ENCODE peak calls at places on chromosomes 3 and 15, in four cellular contexts. One of them, this sample, is unnamed.

GRCh38 chr15:88894348-88894818 is 961 bp downstream of the HAPLN3 start:
- DNase-seq in H1: peak; percentile 95
- DNase-seq in H9: peak; percentile 89
- DNase-seq in IMR-90: no peak
- DNase-seq in this sample: no peak

GRCh38 chr3:73669268-73669667 is 44.5 kb upstream of the PDZRN3 start:
- DNase-seq in H1: no peak
- DNase-seq in H9: no peak
- DNase-seq in IMR-90: peak; percentile 81
- DNase-seq in this sample: no peak

GRCh38 chr15:67114846-67115521 is 49.6 kb downstream of the SMAD3 start:
- DNase-seq in H1: no peak
- DNase-seq in IMR-90: peak; percentile 56
- DNase-seq in H9: no peak
- DNase-seq in this sample: no peak

GRCh38 chr3:58801541-58801940 is 135.0 kb upstream of the FAM3D start:
- DNase-seq in IMR-90: no peak
- DNase-seq in H9: no peak
- DNase-seq in H1: no peak
- DNase-seq in this sample: no peak

GRCh38 chr15:80152896-80153876 is at the start of gene FAH:
- DNase-seq in IMR-90: peak; percentile 53
- DNase-seq in H9: peak; percentile 51
- DNase-seq in H1: peak; percentile 62
- DNase-seq in this sample: no peak

GRCh38 chr3:90062018-90062417 is 954.6 kb downstream of the EPHA3 start:
- DNase-seq in H1: no peak
- DNase-seq in H9: no peak
- DNase-seq in IMR-90: peak; percentile 2
- DNase-seq in this sample: no peak

GRCh38 chr15:78937132-78937739 is 7.6 kb downstream of the CTSH start:
- DNase-seq in H9: no peak
- DNase-seq in IMR-90: no peak
- DNase-seq in H1: no peak
- DNase-seq in this sample: no peak

GRCh38 chr15:84947947-84948830 is 33.5 kb upstream of the PDE8A start:
- DNase-seq in H9: no peak
- DNase-seq in H1: no peak
- DNase-seq in IMR-90: peak; percentile 96
- DNase-seq in this sample: no peak

GRCh38 chr3:149095487-149095886 is 9.2 kb upstream of the HLTF start:
- DNase-seq in IMR-90: no peak
- DNase-seq in H1: no peak
- DNase-seq in H9: no peak
- DNase-seq in this sample: no peak

GRCh38 chr15:62958528-62958927 is 84.0 kb upstream of the TPM1 start:
- DNase-seq in H1: no peak
- DNase-seq in H9: no peak
- DNase-seq in IMR-90: no peak
- DNase-seq in this sample: no peak

GRCh38 chr15:57640935-57641682 is 49.4 kb downstream of the MYZAP start:
- DNase-seq in IMR-90: peak; percentile 12
- DNase-seq in H1: no peak
- DNase-seq in H9: no peak
- DNase-seq in this sample: peak; percentile 15

GRCh38 chr3:108127301-108127988 is 36.6 kb upstream of the CD47 start:
- DNase-seq in H1: no peak
- DNase-seq in H9: no peak
- DNase-seq in IMR-90: no peak
- DNase-seq in this sample: no peak

GRCh38 chr15:78415284-78415683 is 22.7 kb upstream of the IREB2 start:
- DNase-seq in IMR-90: no peak
- DNase-seq in H9: no peak
- DNase-seq in H1: no peak
- DNase-seq in this sample: no peak

GRCh38 chr3:25563601-25564000 is 101.1 kb downstream of the TOP2B start:
- DNase-seq in H1: no peak
- DNase-seq in H9: no peak
- DNase-seq in IMR-90: peak; percentile 41
- DNase-seq in this sample: no peak

GRCh38 chr3:172334743-172335142 is 113.5 kb downstream of the GHSR start:
- DNase-seq in H1: no peak
- DNase-seq in IMR-90: no peak
- DNase-seq in H9: no peak
- DNase-seq in this sample: no peak

GRCh38 chr3:31721709-31722108 is 189.0 kb downstream of the STT3B start:
- DNase-seq in H1: no peak
- DNase-seq in IMR-90: peak; percentile 83
- DNase-seq in H9: no peak
- DNase-seq in this sample: no peak

GRCh38 chr15:92077353-92078080 is 224.0 kb downstream of the SLCO3A1 start:
- DNase-seq in H9: peak; percentile 86
- DNase-seq in IMR-90: peak; percentile 63
- DNase-seq in H1: peak; percentile 80
- DNase-seq in this sample: peak; percentile 57

GRCh38 chr3:126961191-126961790 is 21.6 kb upstream of the PLXNA1 start:
- DNase-seq in IMR-90: peak; percentile 61
- DNase-seq in H1: no peak
- DNase-seq in H9: no peak
- DNase-seq in this sample: no peak

DNA sequence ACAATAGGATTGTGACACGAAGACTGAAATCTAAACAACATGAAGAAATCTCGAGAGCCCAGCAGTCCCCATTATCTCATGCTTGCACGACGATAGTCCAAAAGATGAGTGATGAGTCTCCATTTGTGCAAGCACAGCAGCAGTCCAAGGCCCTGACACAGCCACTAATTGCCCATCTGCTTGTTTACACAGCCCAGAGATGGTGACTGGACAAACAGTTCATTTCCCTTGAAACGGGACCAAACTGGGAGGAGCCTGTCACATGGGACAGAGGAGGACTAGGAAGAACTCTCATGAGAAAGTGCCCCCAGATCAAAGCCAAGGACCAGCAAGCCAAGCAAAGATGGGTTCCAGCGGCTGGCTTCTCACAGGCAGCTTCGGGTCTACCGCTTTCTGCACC is 121.0 kb downstream of the GREM1 start:
- DNase-seq in H1: no peak
- DNase-seq in IMR-90: peak; percentile 97
- DNase-seq in H9: no peak
- DNase-seq in this sample: no peak
- H4K91ac ChIP-seq in H1: no peak overlapping the region
- H4K91ac ChIP-seq in IMR-90: peak overlapping the region; percentile 99
- H4K91ac ChIP-seq in H9: no peak overlapping the region
- H4K91ac ChIP-seq in this sample: no peak overlapping the region

DNA sequence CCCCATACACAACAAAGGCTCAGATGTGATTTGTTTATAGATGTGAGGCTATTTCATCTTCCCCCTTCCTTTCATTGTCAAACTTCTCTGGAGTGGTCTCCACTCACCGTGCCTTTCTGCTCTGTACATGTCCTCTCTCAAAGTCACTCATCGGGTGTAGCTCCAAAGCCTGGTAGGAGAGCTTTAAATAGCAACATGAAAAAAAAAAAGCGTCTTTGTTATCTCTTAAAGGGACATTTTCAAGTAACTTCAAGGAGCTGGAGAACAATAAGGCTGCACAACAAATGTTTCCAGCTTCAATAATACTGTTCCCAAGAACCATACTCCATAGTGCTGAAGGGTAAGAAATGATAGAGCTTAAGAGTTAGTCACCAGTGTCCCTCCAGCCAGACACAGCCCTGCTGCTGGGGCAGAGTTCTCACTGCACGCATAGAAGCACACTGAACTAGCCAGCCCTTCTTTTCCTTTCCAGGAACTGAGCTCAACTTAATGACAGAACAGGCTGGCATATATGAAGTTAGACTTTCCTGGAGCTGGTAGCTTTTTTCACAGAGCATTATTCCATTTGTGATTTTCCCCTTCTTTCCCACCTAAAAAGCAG is 8.1 kb downstream of the FBXO40 start:
- DNase-seq in H9: no peak
- DNase-seq in IMR-90: no peak
- DNase-seq in H1: no peak
- DNase-seq in this sample: no peak
- H2AFZ ChIP-seq in H9: no peak overlapping the region
- H2AFZ ChIP-seq in IMR-90: no peak overlapping the region
- H2AFZ ChIP-seq in H1: peak overlapping the region; percentile 60
- H2AFZ ChIP-seq in this sample: peak overlapping the region; percentile 65

DNA sequence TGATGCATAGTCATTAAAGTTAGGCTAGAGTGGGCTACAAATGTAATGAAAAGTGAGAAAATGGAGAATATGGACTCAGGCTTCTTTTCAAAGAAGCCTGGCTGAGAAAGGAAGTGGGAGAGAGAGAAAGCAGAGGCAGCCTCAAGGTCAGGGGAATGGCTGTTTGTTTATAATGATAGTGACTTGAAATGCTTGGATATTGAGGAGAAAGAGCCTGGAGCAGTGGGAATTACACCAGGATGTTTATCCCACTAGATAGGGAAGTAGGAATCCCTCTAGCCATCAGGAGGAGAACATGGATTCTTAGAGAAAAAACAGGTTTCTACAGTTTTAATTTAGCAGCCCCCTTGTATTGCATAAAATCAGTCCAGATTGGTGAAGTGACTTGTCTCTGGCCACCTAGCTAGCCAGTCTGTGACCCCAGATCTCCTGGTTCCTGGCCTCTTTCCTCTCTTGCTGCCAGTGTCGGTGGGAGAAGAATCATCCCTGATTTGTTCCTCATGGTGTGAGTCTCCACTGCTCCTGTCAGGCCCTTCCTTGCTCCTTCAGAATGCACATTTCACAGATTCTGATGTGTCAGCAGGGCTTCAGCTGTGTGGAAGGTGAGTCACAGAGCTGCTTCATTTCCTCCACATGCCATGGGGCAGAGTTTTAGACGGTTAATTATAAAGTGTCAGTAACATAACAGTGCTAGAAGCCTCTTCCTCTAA is 32.9 kb downstream of the SEMA6D start:
- DNase-seq in IMR-90: peak; percentile 91
- DNase-seq in H1: no peak
- DNase-seq in H9: no peak
- DNase-seq in this sample: no peak
- H3K18ac ChIP-seq in IMR-90: no peak overlapping the region
- H3K18ac ChIP-seq in H1: no peak overlapping the region
- H3K18ac ChIP-seq in H9: no peak overlapping the region
- H3K18ac ChIP-seq in this sample: peak overlapping the region; percentile 25

GRCh38 chr15:74584779-74585178 is 30.9 kb upstream of the CLK3 start:
- DNase-seq in IMR-90: no peak
- DNase-seq in H1: no peak
- DNase-seq in H9: no peak
- DNase-seq in this sample: no peak
- H4K91ac ChIP-seq in IMR-90: no peak overlapping the region
- H4K91ac ChIP-seq in H1: no peak overlapping the region
- H4K91ac ChIP-seq in H9: no peak overlapping the region
- H4K91ac ChIP-seq in this sample: no peak overlapping the region

GRCh38 chr3:152379415-152380042 is 110.8 kb downstream of the MBNL1 start:
- DNase-seq in IMR-90: peak; percentile 62
- DNase-seq in H1: no peak
- DNase-seq in H9: no peak
- DNase-seq in this sample: no peak

GRCh38 chr3:152383136-152383606 is 114.4 kb downstream of the MBNL1 start:
- DNase-seq in H9: no peak
- DNase-seq in H1: no peak
- DNase-seq in IMR-90: no peak
- DNase-seq in this sample: no peak

GRCh38 chr3:152382312-152383135 is 113.8 kb downstream of the MBNL1 start:
- DNase-seq in IMR-90: no peak
- DNase-seq in H1: no peak
- DNase-seq in H9: no peak
- DNase-seq in this sample: no peak

GRCh38 chr3:152380048-152380447 is 111.3 kb downstream of the MBNL1 start:
- DNase-seq in H9: no peak
- DNase-seq in IMR-90: no peak
- DNase-seq in H1: no peak
- DNase-seq in this sample: no peak

GRCh38 chr3:152381881-152382295 is 113.2 kb downstream of the MBNL1 start:
- DNase-seq in IMR-90: no peak
- DNase-seq in H9: no peak
- DNase-seq in H1: no peak
- DNase-seq in this sample: no peak
- H2AFZ ChIP-seq in IMR-90: no peak overlapping the region
- H2AFZ ChIP-seq in H9: no peak overlapping the region
- H2AFZ ChIP-seq in H1: no peak overlapping the region
- H2AFZ ChIP-seq in this sample: no peak overlapping the region

GRCh38 chr15:101723161-101723873 is 956 bp downstream of the TARS3 start:
- DNase-seq in IMR-90: peak; percentile 26
- DNase-seq in H9: no peak
- DNase-seq in H1: no peak
- DNase-seq in this sample: no peak
- H3K18ac ChIP-seq in IMR-90: peak overlapping the region; percentile 19
- H3K18ac ChIP-seq in H9: no peak overlapping the region
- H3K18ac ChIP-seq in H1: no peak overlapping the region
- H3K18ac ChIP-seq in this sample: no peak overlapping the region

DNA sequence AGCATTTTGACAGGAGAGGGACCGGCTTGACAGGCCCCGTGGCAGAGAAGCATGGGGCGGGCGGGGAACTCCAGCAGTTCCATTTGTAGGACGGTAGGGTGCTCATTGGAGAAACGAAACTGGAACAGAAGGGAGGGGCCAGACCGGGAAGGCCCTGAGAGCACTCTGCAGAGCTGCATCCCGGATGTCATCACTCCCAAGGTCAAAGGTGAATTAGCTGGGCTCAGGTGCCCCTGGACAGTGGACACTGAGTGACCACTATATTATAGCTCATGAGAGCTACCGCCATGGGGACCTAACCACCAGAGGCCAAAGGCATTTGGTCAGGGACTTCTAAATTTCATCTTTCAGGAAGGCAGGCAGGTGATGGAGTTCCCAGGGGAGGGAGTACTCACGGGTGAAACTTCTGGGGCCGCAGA is 7.3 kb downstream of the CSRNP1 start:
- DNase-seq in H1: no peak
- DNase-seq in IMR-90: no peak
- DNase-seq in H9: peak; percentile 29
- DNase-seq in this sample: no peak
- H4K91ac ChIP-seq in H1: no peak overlapping the region
- H4K91ac ChIP-seq in IMR-90: peak overlapping the region; percentile 27
- H4K91ac ChIP-seq in H9: no peak overlapping the region
- H4K91ac ChIP-seq in this sample: no peak overlapping the region

GRCh38 chr3:134437211-134437752 is 48.5 kb downstream of the ANAPC13 start:
- DNase-seq in IMR-90: no peak
- DNase-seq in H9: no peak
- DNase-seq in H1: no peak
- DNase-seq in this sample: no peak
- H2AFZ ChIP-seq in IMR-90: no peak overlapping the region
- H2AFZ ChIP-seq in H9: no peak overlapping the region
- H2AFZ ChIP-seq in H1: no peak overlapping the region
- H2AFZ ChIP-seq in this sample: peak overlapping the region; percentile 27

This sample was measured in neuronal stem cell.